ENCODE peak calls at places on chromosomes 6 and 20, in nine cellular contexts. One of them, this sample, is unnamed.

GRCh38 chr20:49602370-49603208 is 34.7 kb upstream of the PTGIS start:
- ATAC-seq in CD4-positive, CD25-positive, alpha-beta regulatory T cell: no peak
- ATAC-seq in right cardiac atrium: no peak
- ATAC-seq in central memory CD8-positive, alpha-beta T cell: no peak
- ATAC-seq in stimulated activated effector memory CD8-positive, alpha-beta T cell treated with anti-CD3 and anti-CD28 coated beads, Interleukin-12 subunit alpha, Interleukin-12 subunit beta, amount 100 ng/mL, for 72 hours: no peak
- ATAC-seq in heart right ventricle: no peak
- ATAC-seq in aorta: no peak
- ATAC-seq in activated CD8-positive, alpha-beta memory T cell treated with anti-CD3 and anti-CD28 coated beads, Interleukin-2, amount 10 ng/mL, durations not matched to agents 7 days and 5 days: no peak
- ATAC-seq in psoas muscle: peak
- ATAC-seq in this sample: peak

GRCh38 chr6:92497281-92497680 is 922.1 kb downstream of the EPHA7 start:
- ATAC-seq in CD4-positive, CD25-positive, alpha-beta regulatory T cell: no peak
- ATAC-seq in right cardiac atrium: no peak
- ATAC-seq in central memory CD8-positive, alpha-beta T cell: no peak
- ATAC-seq in stimulated activated effector memory CD8-positive, alpha-beta T cell treated with anti-CD3 and anti-CD28 coated beads, Interleukin-12 subunit alpha, Interleukin-12 subunit beta, amount 100 ng/mL, for 72 hours: no peak
- ATAC-seq in heart right ventricle: no peak
- ATAC-seq in aorta: no peak
- ATAC-seq in activated CD8-positive, alpha-beta memory T cell treated with anti-CD3 and anti-CD28 coated beads, Interleukin-2, amount 10 ng/mL, durations not matched to agents 7 days and 5 days: no peak
- ATAC-seq in psoas muscle: no peak
- ATAC-seq in this sample: no peak

GRCh38 chr20:62040933-62041332 is 24.7 kb downstream of the TAF4 start:
- ATAC-seq in CD4-positive, CD25-positive, alpha-beta regulatory T cell: no peak
- ATAC-seq in right cardiac atrium: no peak
- ATAC-seq in central memory CD8-positive, alpha-beta T cell: no peak
- ATAC-seq in stimulated activated effector memory CD8-positive, alpha-beta T cell treated with anti-CD3 and anti-CD28 coated beads, Interleukin-12 subunit alpha, Interleukin-12 subunit beta, amount 100 ng/mL, for 72 hours: no peak
- ATAC-seq in heart right ventricle: no peak
- ATAC-seq in aorta: no peak
- ATAC-seq in activated CD8-positive, alpha-beta memory T cell treated with anti-CD3 and anti-CD28 coated beads, Interleukin-2, amount 10 ng/mL, durations not matched to agents 7 days and 5 days: no peak
- ATAC-seq in psoas muscle: no peak
- ATAC-seq in this sample: no peak

GRCh38 chr6:29563435-29563834 is 3.9 kb upstream of the UBD start:
- ATAC-seq in CD4-positive, CD25-positive, alpha-beta regulatory T cell: no peak
- ATAC-seq in right cardiac atrium: no peak
- ATAC-seq in central memory CD8-positive, alpha-beta T cell: no peak
- ATAC-seq in stimulated activated effector memory CD8-positive, alpha-beta T cell treated with anti-CD3 and anti-CD28 coated beads, Interleukin-12 subunit alpha, Interleukin-12 subunit beta, amount 100 ng/mL, for 72 hours: no peak
- ATAC-seq in heart right ventricle: no peak
- ATAC-seq in aorta: no peak
- ATAC-seq in activated CD8-positive, alpha-beta memory T cell treated with anti-CD3 and anti-CD28 coated beads, Interleukin-2, amount 10 ng/mL, durations not matched to agents 7 days and 5 days: no peak
- ATAC-seq in psoas muscle: no peak
- ATAC-seq in this sample: no peak

GRCh38 chr6:116084284-116084683 is 16.4 kb upstream of the NT5DC1 start:
- ATAC-seq in CD4-positive, CD25-positive, alpha-beta regulatory T cell: no peak
- ATAC-seq in right cardiac atrium: no peak
- ATAC-seq in central memory CD8-positive, alpha-beta T cell: no peak
- ATAC-seq in stimulated activated effector memory CD8-positive, alpha-beta T cell treated with anti-CD3 and anti-CD28 coated beads, Interleukin-12 subunit alpha, Interleukin-12 subunit beta, amount 100 ng/mL, for 72 hours: no peak
- ATAC-seq in heart right ventricle: no peak
- ATAC-seq in aorta: no peak
- ATAC-seq in activated CD8-positive, alpha-beta memory T cell treated with anti-CD3 and anti-CD28 coated beads, Interleukin-2, amount 10 ng/mL, durations not matched to agents 7 days and 5 days: no peak
- ATAC-seq in psoas muscle: no peak
- ATAC-seq in this sample: no peak

GRCh38 chr20:33893314-33893713 is 82.2 kb downstream of the CHMP4B start:
- ATAC-seq in CD4-positive, CD25-positive, alpha-beta regulatory T cell: no peak
- ATAC-seq in right cardiac atrium: no peak
- ATAC-seq in central memory CD8-positive, alpha-beta T cell: no peak
- ATAC-seq in stimulated activated effector memory CD8-positive, alpha-beta T cell treated with anti-CD3 and anti-CD28 coated beads, Interleukin-12 subunit alpha, Interleukin-12 subunit beta, amount 100 ng/mL, for 72 hours: no peak
- ATAC-seq in heart right ventricle: no peak
- ATAC-seq in aorta: no peak
- ATAC-seq in activated CD8-positive, alpha-beta memory T cell treated with anti-CD3 and anti-CD28 coated beads, Interleukin-2, amount 10 ng/mL, durations not matched to agents 7 days and 5 days: no peak
- ATAC-seq in psoas muscle: no peak
- ATAC-seq in this sample: no peak

GRCh38 chr6:146354451-146354850 is 189.2 kb upstream of the RAB32 start:
- ATAC-seq in CD4-positive, CD25-positive, alpha-beta regulatory T cell: no peak
- ATAC-seq in right cardiac atrium: no peak
- ATAC-seq in central memory CD8-positive, alpha-beta T cell: no peak
- ATAC-seq in stimulated activated effector memory CD8-positive, alpha-beta T cell treated with anti-CD3 and anti-CD28 coated beads, Interleukin-12 subunit alpha, Interleukin-12 subunit beta, amount 100 ng/mL, for 72 hours: no peak
- ATAC-seq in heart right ventricle: no peak
- ATAC-seq in aorta: no peak
- ATAC-seq in activated CD8-positive, alpha-beta memory T cell treated with anti-CD3 and anti-CD28 coated beads, Interleukin-2, amount 10 ng/mL, durations not matched to agents 7 days and 5 days: no peak
- ATAC-seq in psoas muscle: no peak
- ATAC-seq in this sample: no peak

GRCh38 chr20:63617092-63617875 is 9.6 kb downstream of the GMEB2 start:
- ATAC-seq in CD4-positive, CD25-positive, alpha-beta regulatory T cell: no peak
- ATAC-seq in right cardiac atrium: peak
- ATAC-seq in central memory CD8-positive, alpha-beta T cell: no peak
- ATAC-seq in stimulated activated effector memory CD8-positive, alpha-beta T cell treated with anti-CD3 and anti-CD28 coated beads, Interleukin-12 subunit alpha, Interleukin-12 subunit beta, amount 100 ng/mL, for 72 hours: no peak
- ATAC-seq in heart right ventricle: no peak
- ATAC-seq in aorta: no peak
- ATAC-seq in activated CD8-positive, alpha-beta memory T cell treated with anti-CD3 and anti-CD28 coated beads, Interleukin-2, amount 10 ng/mL, durations not matched to agents 7 days and 5 days: no peak
- ATAC-seq in psoas muscle: no peak
- ATAC-seq in this sample: no peak

GRCh38 chr6:30767158-30767943 is 23.0 kb upstream of the IER3 start:
- ATAC-seq in CD4-positive, CD25-positive, alpha-beta regulatory T cell: no peak
- ATAC-seq in right cardiac atrium: no peak
- ATAC-seq in central memory CD8-positive, alpha-beta T cell: no peak
- ATAC-seq in stimulated activated effector memory CD8-positive, alpha-beta T cell treated with anti-CD3 and anti-CD28 coated beads, Interleukin-12 subunit alpha, Interleukin-12 subunit beta, amount 100 ng/mL, for 72 hours: peak
- ATAC-seq in heart right ventricle: no peak
- ATAC-seq in aorta: no peak
- ATAC-seq in activated CD8-positive, alpha-beta memory T cell treated with anti-CD3 and anti-CD28 coated beads, Interleukin-2, amount 10 ng/mL, durations not matched to agents 7 days and 5 days: peak
- ATAC-seq in psoas muscle: no peak
- ATAC-seq in this sample: no peak

GRCh38 chr6:119521251-119521650 is 171.7 kb upstream of the MAN1A1 start:
- ATAC-seq in CD4-positive, CD25-positive, alpha-beta regulatory T cell: no peak
- ATAC-seq in right cardiac atrium: no peak
- ATAC-seq in central memory CD8-positive, alpha-beta T cell: no peak
- ATAC-seq in stimulated activated effector memory CD8-positive, alpha-beta T cell treated with anti-CD3 and anti-CD28 coated beads, Interleukin-12 subunit alpha, Interleukin-12 subunit beta, amount 100 ng/mL, for 72 hours: no peak
- ATAC-seq in heart right ventricle: no peak
- ATAC-seq in aorta: no peak
- ATAC-seq in activated CD8-positive, alpha-beta memory T cell treated with anti-CD3 and anti-CD28 coated beads, Interleukin-2, amount 10 ng/mL, durations not matched to agents 7 days and 5 days: no peak
- ATAC-seq in psoas muscle: no peak
- ATAC-seq in this sample: no peak

GRCh38 chr6:155853011-155853410 is 397.4 kb upstream of the NOX3 start:
- ATAC-seq in CD4-positive, CD25-positive, alpha-beta regulatory T cell: no peak
- ATAC-seq in right cardiac atrium: no peak
- ATAC-seq in central memory CD8-positive, alpha-beta T cell: no peak
- ATAC-seq in stimulated activated effector memory CD8-positive, alpha-beta T cell treated with anti-CD3 and anti-CD28 coated beads, Interleukin-12 subunit alpha, Interleukin-12 subunit beta, amount 100 ng/mL, for 72 hours: no peak
- ATAC-seq in heart right ventricle: no peak
- ATAC-seq in aorta: no peak
- ATAC-seq in activated CD8-positive, alpha-beta memory T cell treated with anti-CD3 and anti-CD28 coated beads, Interleukin-2, amount 10 ng/mL, durations not matched to agents 7 days and 5 days: no peak
- ATAC-seq in psoas muscle: no peak
- ATAC-seq in this sample: no peak

GRCh38 chr20:12591949-12592470 is 416.8 kb upstream of the SPTLC3 start:
- ATAC-seq in CD4-positive, CD25-positive, alpha-beta regulatory T cell: no peak
- ATAC-seq in right cardiac atrium: no peak
- ATAC-seq in central memory CD8-positive, alpha-beta T cell: no peak
- ATAC-seq in stimulated activated effector memory CD8-positive, alpha-beta T cell treated with anti-CD3 and anti-CD28 coated beads, Interleukin-12 subunit alpha, Interleukin-12 subunit beta, amount 100 ng/mL, for 72 hours: no peak
- ATAC-seq in heart right ventricle: no peak
- ATAC-seq in aorta: no peak
- ATAC-seq in activated CD8-positive, alpha-beta memory T cell treated with anti-CD3 and anti-CD28 coated beads, Interleukin-2, amount 10 ng/mL, durations not matched to agents 7 days and 5 days: no peak
- ATAC-seq in psoas muscle: no peak
- ATAC-seq in this sample: no peak

GRCh38 chr6:12001004-12001705 is 11.0 kb upstream of the HIVEP1 start:
- ATAC-seq in CD4-positive, CD25-positive, alpha-beta regulatory T cell: no peak
- ATAC-seq in right cardiac atrium: peak
- ATAC-seq in central memory CD8-positive, alpha-beta T cell: no peak
- ATAC-seq in stimulated activated effector memory CD8-positive, alpha-beta T cell treated with anti-CD3 and anti-CD28 coated beads, Interleukin-12 subunit alpha, Interleukin-12 subunit beta, amount 100 ng/mL, for 72 hours: no peak
- ATAC-seq in heart right ventricle: no peak
- ATAC-seq in aorta: peak
- ATAC-seq in activated CD8-positive, alpha-beta memory T cell treated with anti-CD3 and anti-CD28 coated beads, Interleukin-2, amount 10 ng/mL, durations not matched to agents 7 days and 5 days: no peak
- ATAC-seq in psoas muscle: peak
- ATAC-seq in this sample: peak

GRCh38 chr20:63095718-63096654 is 89.2 kb upstream of the BHLHE23 start:
- ATAC-seq in CD4-positive, CD25-positive, alpha-beta regulatory T cell: no peak
- ATAC-seq in right cardiac atrium: no peak
- ATAC-seq in central memory CD8-positive, alpha-beta T cell: no peak
- ATAC-seq in stimulated activated effector memory CD8-positive, alpha-beta T cell treated with anti-CD3 and anti-CD28 coated beads, Interleukin-12 subunit alpha, Interleukin-12 subunit beta, amount 100 ng/mL, for 72 hours: no peak
- ATAC-seq in heart right ventricle: no peak
- ATAC-seq in aorta: no peak
- ATAC-seq in activated CD8-positive, alpha-beta memory T cell treated with anti-CD3 and anti-CD28 coated beads, Interleukin-2, amount 10 ng/mL, durations not matched to agents 7 days and 5 days: no peak
- ATAC-seq in psoas muscle: no peak
- ATAC-seq in this sample: no peak

GRCh38 chr6:46159229-46159628 is 11.6 kb downstream of the ENPP5 start:
- ATAC-seq in CD4-positive, CD25-positive, alpha-beta regulatory T cell: no peak
- ATAC-seq in right cardiac atrium: no peak
- ATAC-seq in central memory CD8-positive, alpha-beta T cell: no peak
- ATAC-seq in stimulated activated effector memory CD8-positive, alpha-beta T cell treated with anti-CD3 and anti-CD28 coated beads, Interleukin-12 subunit alpha, Interleukin-12 subunit beta, amount 100 ng/mL, for 72 hours: no peak
- ATAC-seq in heart right ventricle: no peak
- ATAC-seq in aorta: no peak
- ATAC-seq in activated CD8-positive, alpha-beta memory T cell treated with anti-CD3 and anti-CD28 coated beads, Interleukin-2, amount 10 ng/mL, durations not matched to agents 7 days and 5 days: no peak
- ATAC-seq in psoas muscle: no peak
- ATAC-seq in this sample: no peak

GRCh38 chr6:64334646-64335045 is 699.0 kb downstream of the PHF3 start:
- ATAC-seq in CD4-positive, CD25-positive, alpha-beta regulatory T cell: no peak
- ATAC-seq in right cardiac atrium: no peak
- ATAC-seq in central memory CD8-positive, alpha-beta T cell: no peak
- ATAC-seq in stimulated activated effector memory CD8-positive, alpha-beta T cell treated with anti-CD3 and anti-CD28 coated beads, Interleukin-12 subunit alpha, Interleukin-12 subunit beta, amount 100 ng/mL, for 72 hours: no peak
- ATAC-seq in heart right ventricle: no peak
- ATAC-seq in aorta: no peak
- ATAC-seq in activated CD8-positive, alpha-beta memory T cell treated with anti-CD3 and anti-CD28 coated beads, Interleukin-2, amount 10 ng/mL, durations not matched to agents 7 days and 5 days: no peak
- ATAC-seq in psoas muscle: no peak
- ATAC-seq in this sample: no peak

GRCh38 chr6:129744201-129744879 is 34.4 kb upstream of the ARHGAP18 start:
- ATAC-seq in CD4-positive, CD25-positive, alpha-beta regulatory T cell: no peak
- ATAC-seq in right cardiac atrium: peak
- ATAC-seq in central memory CD8-positive, alpha-beta T cell: no peak
- ATAC-seq in stimulated activated effector memory CD8-positive, alpha-beta T cell treated with anti-CD3 and anti-CD28 coated beads, Interleukin-12 subunit alpha, Interleukin-12 subunit beta, amount 100 ng/mL, for 72 hours: no peak
- ATAC-seq in heart right ventricle: no peak
- ATAC-seq in aorta: peak
- ATAC-seq in activated CD8-positive, alpha-beta memory T cell treated with anti-CD3 and anti-CD28 coated beads, Interleukin-2, amount 10 ng/mL, durations not matched to agents 7 days and 5 days: no peak
- ATAC-seq in psoas muscle: peak
- ATAC-seq in this sample: peak

GRCh38 chr6:119034827-119035458 is 43.5 kb downstream of the FAM184A start:
- ATAC-seq in CD4-positive, CD25-positive, alpha-beta regulatory T cell: no peak
- ATAC-seq in right cardiac atrium: peak
- ATAC-seq in central memory CD8-positive, alpha-beta T cell: no peak
- ATAC-seq in stimulated activated effector memory CD8-positive, alpha-beta T cell treated with anti-CD3 and anti-CD28 coated beads, Interleukin-12 subunit alpha, Interleukin-12 subunit beta, amount 100 ng/mL, for 72 hours: no peak
- ATAC-seq in heart right ventricle: peak
- ATAC-seq in aorta: no peak
- ATAC-seq in activated CD8-positive, alpha-beta memory T cell treated with anti-CD3 and anti-CD28 coated beads, Interleukin-2, amount 10 ng/mL, durations not matched to agents 7 days and 5 days: no peak
- ATAC-seq in psoas muscle: peak
- ATAC-seq in this sample: no peak

GRCh38 chr6:168128006-168128630 is 49.1 kb upstream of the FRMD1 start:
- ATAC-seq in CD4-positive, CD25-positive, alpha-beta regulatory T cell: no peak
- ATAC-seq in right cardiac atrium: no peak
- ATAC-seq in central memory CD8-positive, alpha-beta T cell: no peak
- ATAC-seq in stimulated activated effector memory CD8-positive, alpha-beta T cell treated with anti-CD3 and anti-CD28 coated beads, Interleukin-12 subunit alpha, Interleukin-12 subunit beta, amount 100 ng/mL, for 72 hours: no peak
- ATAC-seq in heart right ventricle: no peak
- ATAC-seq in aorta: no peak
- ATAC-seq in activated CD8-positive, alpha-beta memory T cell treated with anti-CD3 and anti-CD28 coated beads, Interleukin-2, amount 10 ng/mL, durations not matched to agents 7 days and 5 days: no peak
- ATAC-seq in psoas muscle: no peak
- ATAC-seq in this sample: no peak

GRCh38 chr6:46393161-46393939 is 97.9 kb downstream of the RCAN2 start:
- ATAC-seq in CD4-positive, CD25-positive, alpha-beta regulatory T cell: no peak
- ATAC-seq in right cardiac atrium: no peak
- ATAC-seq in central memory CD8-positive, alpha-beta T cell: no peak
- ATAC-seq in stimulated activated effector memory CD8-positive, alpha-beta T cell treated with anti-CD3 and anti-CD28 coated beads, Interleukin-12 subunit alpha, Interleukin-12 subunit beta, amount 100 ng/mL, for 72 hours: no peak
- ATAC-seq in heart right ventricle: no peak
- ATAC-seq in aorta: no peak
- ATAC-seq in activated CD8-positive, alpha-beta memory T cell treated with anti-CD3 and anti-CD28 coated beads, Interleukin-2, amount 10 ng/mL, durations not matched to agents 7 days and 5 days: no peak
- ATAC-seq in psoas muscle: no peak
- ATAC-seq in this sample: no peak

GRCh38 chr6:130834482-130835251 is 7.5 kb downstream of the SMLR1 start:
- ATAC-seq in CD4-positive, CD25-positive, alpha-beta regulatory T cell: no peak
- ATAC-seq in right cardiac atrium: no peak
- ATAC-seq in central memory CD8-positive, alpha-beta T cell: no peak
- ATAC-seq in stimulated activated effector memory CD8-positive, alpha-beta T cell treated with anti-CD3 and anti-CD28 coated beads, Interleukin-12 subunit alpha, Interleukin-12 subunit beta, amount 100 ng/mL, for 72 hours: no peak
- ATAC-seq in heart right ventricle: no peak
- ATAC-seq in aorta: no peak
- ATAC-seq in activated CD8-positive, alpha-beta memory T cell treated with anti-CD3 and anti-CD28 coated beads, Interleukin-2, amount 10 ng/mL, durations not matched to agents 7 days and 5 days: no peak
- ATAC-seq in psoas muscle: no peak
- ATAC-seq in this sample: no peak

GRCh38 chr6:13354331-13355042 is 26.1 kb upstream of the TBC1D7 start:
- ATAC-seq in CD4-positive, CD25-positive, alpha-beta regulatory T cell: no peak
- ATAC-seq in right cardiac atrium: peak
- ATAC-seq in central memory CD8-positive, alpha-beta T cell: no peak
- ATAC-seq in stimulated activated effector memory CD8-positive, alpha-beta T cell treated with anti-CD3 and anti-CD28 coated beads, Interleukin-12 subunit alpha, Interleukin-12 subunit beta, amount 100 ng/mL, for 72 hours: no peak
- ATAC-seq in heart right ventricle: peak
- ATAC-seq in aorta: no peak
- ATAC-seq in activated CD8-positive, alpha-beta memory T cell treated with anti-CD3 and anti-CD28 coated beads, Interleukin-2, amount 10 ng/mL, durations not matched to agents 7 days and 5 days: no peak
- ATAC-seq in psoas muscle: no peak
- ATAC-seq in this sample: no peak

GRCh38 chr6:33061987-33062386 is 11.5 kb downstream of the HLA-DPA1 start:
- ATAC-seq in CD4-positive, CD25-positive, alpha-beta regulatory T cell: peak
- ATAC-seq in right cardiac atrium: no peak
- ATAC-seq in central memory CD8-positive, alpha-beta T cell: peak
- ATAC-seq in stimulated activated effector memory CD8-positive, alpha-beta T cell treated with anti-CD3 and anti-CD28 coated beads, Interleukin-12 subunit alpha, Interleukin-12 subunit beta, amount 100 ng/mL, for 72 hours: peak
- ATAC-seq in heart right ventricle: no peak
- ATAC-seq in aorta: no peak
- ATAC-seq in activated CD8-positive, alpha-beta memory T cell treated with anti-CD3 and anti-CD28 coated beads, Interleukin-2, amount 10 ng/mL, durations not matched to agents 7 days and 5 days: peak
- ATAC-seq in psoas muscle: no peak
- ATAC-seq in this sample: no peak

GRCh38 chr6:115759051-115759450 is 301.6 kb downstream of the FRK start:
- ATAC-seq in CD4-positive, CD25-positive, alpha-beta regulatory T cell: no peak
- ATAC-seq in right cardiac atrium: no peak
- ATAC-seq in central memory CD8-positive, alpha-beta T cell: no peak
- ATAC-seq in stimulated activated effector memory CD8-positive, alpha-beta T cell treated with anti-CD3 and anti-CD28 coated beads, Interleukin-12 subunit alpha, Interleukin-12 subunit beta, amount 100 ng/mL, for 72 hours: no peak
- ATAC-seq in heart right ventricle: no peak
- ATAC-seq in aorta: no peak
- ATAC-seq in activated CD8-positive, alpha-beta memory T cell treated with anti-CD3 and anti-CD28 coated beads, Interleukin-2, amount 10 ng/mL, durations not matched to agents 7 days and 5 days: no peak
- ATAC-seq in psoas muscle: no peak
- ATAC-seq in this sample: no peak

GRCh38 chr20:15610700-15611277 is 962.5 kb downstream of the KIF16B start:
- ATAC-seq in CD4-positive, CD25-positive, alpha-beta regulatory T cell: no peak
- ATAC-seq in right cardiac atrium: no peak
- ATAC-seq in central memory CD8-positive, alpha-beta T cell: no peak
- ATAC-seq in stimulated activated effector memory CD8-positive, alpha-beta T cell treated with anti-CD3 and anti-CD28 coated beads, Interleukin-12 subunit alpha, Interleukin-12 subunit beta, amount 100 ng/mL, for 72 hours: no peak
- ATAC-seq in heart right ventricle: no peak
- ATAC-seq in aorta: no peak
- ATAC-seq in activated CD8-positive, alpha-beta memory T cell treated with anti-CD3 and anti-CD28 coated beads, Interleukin-2, amount 10 ng/mL, durations not matched to agents 7 days and 5 days: no peak
- ATAC-seq in psoas muscle: no peak
- ATAC-seq in this sample: no peak

GRCh38 chr20:34874094-34874654 is 1.5 kb upstream of the GGT7 start:
- ATAC-seq in CD4-positive, CD25-positive, alpha-beta regulatory T cell: no peak
- ATAC-seq in right cardiac atrium: peak
- ATAC-seq in central memory CD8-positive, alpha-beta T cell: no peak
- ATAC-seq in stimulated activated effector memory CD8-positive, alpha-beta T cell treated with anti-CD3 and anti-CD28 coated beads, Interleukin-12 subunit alpha, Interleukin-12 subunit beta, amount 100 ng/mL, for 72 hours: peak
- ATAC-seq in heart right ventricle: peak
- ATAC-seq in aorta: peak
- ATAC-seq in activated CD8-positive, alpha-beta memory T cell treated with anti-CD3 and anti-CD28 coated beads, Interleukin-2, amount 10 ng/mL, durations not matched to agents 7 days and 5 days: no peak
- ATAC-seq in psoas muscle: peak
- ATAC-seq in this sample: peak

GRCh38 chr6:169966312-169967181 is 215.1 kb downstream of the ERMARD start:
- ATAC-seq in CD4-positive, CD25-positive, alpha-beta regulatory T cell: no peak
- ATAC-seq in right cardiac atrium: no peak
- ATAC-seq in central memory CD8-positive, alpha-beta T cell: no peak
- ATAC-seq in stimulated activated effector memory CD8-positive, alpha-beta T cell treated with anti-CD3 and anti-CD28 coated beads, Interleukin-12 subunit alpha, Interleukin-12 subunit beta, amount 100 ng/mL, for 72 hours: no peak
- ATAC-seq in heart right ventricle: no peak
- ATAC-seq in aorta: no peak
- ATAC-seq in activated CD8-positive, alpha-beta memory T cell treated with anti-CD3 and anti-CD28 coated beads, Interleukin-2, amount 10 ng/mL, durations not matched to agents 7 days and 5 days: no peak
- ATAC-seq in psoas muscle: no peak
- ATAC-seq in this sample: no peak

This sample was measured in gastroesophageal sphincter.